ENCODE peak calls at places on chromosomes 5 and 9, in five cellular contexts. S is choroid plexus epithelial cell; W is stimulated activated CD8-positive, alpha-beta memory T cell treated with anti-CD3 and anti-CD28 coated beads, Interleukin-15, amount 100 ng/mL, for 48 hours; I is T1000; P is DMS 273 treated with DMSO at 0.1 percent for 48 hours. F is an unnamed sample.

GRCh38 chr5:78295035-78295961 is 800 bp upstream of the AP3B1 start:
- DNase-seq in S (no peak), W (peak), I (no peak), P (no peak), F (peak)

GRCh38 chr5:135980650-135981049 is 25.9 kb upstream of the LECT2 start:
- DNase-seq in S (peak), W (no peak), I (no peak), P (no peak), F (no peak)

GRCh38 chr9:27655454-27655853 is 82.2 kb upstream of the C9orf72 start:
- DNase-seq in S (no peak), W (no peak), I (no peak), P (no peak), F (no peak)

GRCh38 chr9:35863583-35863982 is 6.6 kb downstream of the OR13J1 start:
- DNase-seq in S (no peak), W (no peak), I (no peak), P (no peak), F (no peak)

GRCh38 chr5:108801301-108801700 is 53.6 kb downstream of the FER start:
- DNase-seq in S (no peak), W (no peak), I (no peak), P (no peak), F (no peak)

GRCh38 chr5:170865622-170866021 is 3.8 kb downstream of the RANBP17 start:
- DNase-seq in S (no peak), W (no peak), I (no peak), P (no peak), F (no peak)

GRCh38 chr9:100427366-100428263 is 672 bp downstream of the MSANTD3 start:
- DNase-seq in S (peak), W (peak), I (peak), P (no peak), F (no peak)

GRCh38 chr5:122408592-122409219 is 96.7 kb downstream of the SNCAIP start:
- DNase-seq in S (peak), W (no peak), I (no peak), P (no peak), F (no peak)

GRCh38 chr9:68738346-68738745 is 33.3 kb downstream of the PIP5K1B start:
- DNase-seq in S (no peak), W (no peak), I (no peak), P (no peak), F (no peak)

F was measured in B cell.